ENCODE peak calls at places on chromosomes 13 and 19, in six cellular contexts. O is breast epithelium, M is suprapubic skin, N is transverse colon, Q is HCT116, J is upper lobe of left lung. L is an unnamed sample. For H3K9me3 and H3K27me3, the result is how much of the 10 kb centered on the place peaks cover.

GRCh38 chr13:46297338-46297737 is 85.6 kb downstream of the LRRC63 start:
- DNase-seq in O (no peak), M (no peak), N (no peak), Q (no peak), J (no peak), L (no peak)

GRCh38 chr13:105035092-105035491 is 1500.4 kb downstream of the EFNB2 start:
- DNase-seq in O (no peak), M (no peak), N (no peak), Q (no peak), J (no peak), L (no peak)

GRCh38 chr19:4657835-4658234 is 12.3 kb downstream of the MYDGF start:
- DNase-seq in O (no peak), M (no peak), N (no peak), Q (no peak), J (no peak), L (no peak)

GRCh38 chr13:60326273-60326672 is 70.7 kb upstream of the TDRD3 start:
- DNase-seq in O (no peak), M (no peak), N (no peak), Q (no peak), J (no peak), L (no peak)

GRCh38 chr19:33207903-33208302 is 13.8 kb downstream of the LRP3 start:
- DNase-seq in O (no peak), M (no peak), N (no peak), Q (no peak), J (no peak), L (no peak)

GRCh38 chr19:277581-278165 is 13.5 kb downstream of the PLPP2 start:
- DNase-seq in O (no peak), M (no peak), N (no peak), Q (no peak), J (no peak), L (no peak)

GRCh38 chr13:35964764-35965163 is 166.4 kb downstream of the DCLK1 start:
- DNase-seq in O (no peak), M (no peak), N (no peak), Q (no peak), J (no peak), L (no peak)

GRCh38 chr19:38395381-38396127 is 7.1 kb downstream of the SPRED3 start:
- DNase-seq in O (no peak), M (no peak), N (no peak), Q (no peak), J (no peak), L (no peak)

GRCh38 chr13:36418022-36418805 is 14.1 kb upstream of the CCNA1 start:
- DNase-seq in O (no peak), M (no peak), N (no peak), Q (no peak), J (no peak), L (no peak)

GRCh38 chr19:756232-756631 is 5.3 kb downstream of the MISP start:
- DNase-seq in O (no peak), M (no peak), N (peak), Q (peak), J (no peak), L (no peak)

GRCh38 chr13:79686441-79686840 is 205.5 kb downstream of the NDFIP2 start:
- DNase-seq in O (no peak), M (no peak), N (no peak), Q (no peak), J (no peak), L (no peak)

GRCh38 chr19:42508892-42509444 is 19.3 kb downstream of the CEACAM1 start:
- DNase-seq in O (no peak), M (no peak), N (no peak), Q (no peak), J (no peak), L (no peak)

GRCh38 chr13:74136089-74136658 is 2.0 kb upstream of the KLF12 start:
- DNase-seq in O (no peak), M (peak), N (peak), Q (no peak), J (no peak), L (no peak)

GRCh38 chr13:26579580-26579979 is 22.1 kb downstream of the WASF3 start:
- DNase-seq in O (no peak), M (no peak), N (no peak), Q (no peak), J (no peak), L (no peak)

GRCh38 chr13:26050568-26051230 is 1.1 kb downstream of the SHISA2 start:
- DNase-seq in O (no peak), M (no peak), N (no peak), Q (no peak), J (peak), L (no peak)

GRCh38 chr19:4493104-4493928 is 21.2 kb downstream of the HDGFL2 start:
- DNase-seq in O (no peak), M (no peak), N (no peak), Q (no peak), J (no peak), L (no peak)

GRCh38 chr13:51246411-51247298 is 24.5 kb downstream of the FAM124A start:
- DNase-seq in O (peak), M (no peak), N (peak), Q (no peak), J (no peak), L (no peak)

GRCh38 chr13:90545070-90545840 is 802.2 kb upstream of the MIR17HG start:
- DNase-seq in O (no peak), M (no peak), N (no peak), Q (no peak), J (no peak), L (no peak)

GRCh38 chr13:110044521-110045200 is 258.3 kb upstream of the IRS2 start:
- DNase-seq in O (no peak), M (no peak), N (no peak), Q (no peak), J (no peak), L (no peak)

GRCh38 chr13:90686438-90686837 is 661.0 kb upstream of the MIR17HG start:
- DNase-seq in O (no peak), M (no peak), N (no peak), Q (no peak), J (no peak), L (no peak)

GRCh38 chr13:51731759-51732158 is 72.2 kb downstream of the DHRS12 start:
- DNase-seq in O (no peak), M (no peak), N (no peak), Q (no peak), J (no peak), L (no peak)

GRCh38 chr13:99003851-99004471 is 26.1 kb upstream of the DOCK9 start:
- DNase-seq in O (no peak), M (no peak), N (no peak), Q (no peak), J (no peak), L (no peak)

GRCh38 chr19:12676384-12676792 is 5.3 kb downstream of the DHPS start:
- DNase-seq in O (peak), M (peak), N (peak), Q (peak), J (peak), L (peak)

GRCh38 chr13:96629331-96629730 is 364.9 kb downstream of the OXGR1 start:
- DNase-seq in O (no peak), M (no peak), N (no peak), Q (no peak), J (no peak), L (no peak)

GRCh38 chr13:59750860-59751259 is 412.9 kb downstream of the DIAPH3 start:
- DNase-seq in O (no peak), M (no peak), N (no peak), Q (no peak), J (no peak), L (no peak)

GRCh38 chr13:28179974-28180373 is 41.6 kb downstream of the PAN3 start:
- DNase-seq in O (no peak), M (no peak), N (no peak), Q (no peak), J (no peak), L (no peak)

GRCh38 chr13:38735655-38736440 is 49.0 kb downstream of the FREM2 start:
- DNase-seq in O (no peak), M (no peak), N (no peak), Q (no peak), J (no peak), L (no peak)

GRCh38 chr13:29767006-29767405 is 83.4 kb downstream of the UBL3 start:
- DNase-seq in O (no peak), M (no peak), N (no peak), Q (no peak), J (no peak), L (no peak)

GRCh38 chr19:12789098-12789903 is 2.0 kb upstream of the JUNB start:
- DNase-seq in O (no peak), M (peak), N (no peak), Q (no peak), J (no peak), L (no peak)

GRCh38 chr19:7763696-7764095 is 653 bp downstream of the CLEC4M start:
- DNase-seq in O (no peak), M (no peak), N (no peak), Q (no peak), J (no peak), L (no peak)

DNA sequence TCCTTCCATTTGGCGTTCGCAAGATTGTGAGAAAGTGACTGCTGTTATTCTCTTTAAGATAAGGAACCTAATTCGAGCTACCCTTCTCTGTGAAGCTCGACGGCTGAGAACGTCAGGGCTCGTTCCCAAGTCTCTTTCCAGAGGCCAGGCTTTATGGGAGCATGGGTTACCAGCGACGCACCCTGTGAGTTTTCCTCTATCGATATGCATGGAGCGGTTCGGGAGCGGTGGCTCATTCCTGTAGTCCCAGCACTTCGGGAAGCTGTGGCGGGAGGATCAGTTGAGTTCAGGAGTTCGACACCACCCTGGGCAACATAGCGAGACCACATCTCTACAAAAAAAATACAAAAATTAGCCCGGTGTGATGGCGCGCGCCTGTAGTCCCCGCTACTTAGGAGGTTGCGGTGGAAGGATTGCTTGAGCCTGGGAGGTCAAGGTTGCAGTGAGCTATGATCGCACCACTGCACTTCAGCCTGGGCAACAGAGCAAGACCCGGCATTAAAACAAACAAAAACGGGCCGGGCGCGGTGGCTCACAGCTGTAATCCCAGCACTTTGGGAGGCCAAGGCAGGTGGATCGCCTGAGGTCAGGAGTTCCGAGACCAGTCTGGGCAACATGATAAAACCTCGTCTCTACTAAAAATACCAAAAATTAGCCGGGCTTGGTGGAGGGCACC is 671 bp upstream of the ZNF606 start:
- DNase-seq in O (no peak), M (no peak), N (no peak), Q (no peak), J (no peak), L (no peak)
- H3K9me3 ChIP-seq in O (half or more), M (under half), N (under half), Q (under half), J (half or more), L (half or more)

GRCh38 chr19:18417250-18418033 is 1.8 kb upstream of the SSBP4 start:
- DNase-seq in O (no peak), M (peak), N (peak), Q (no peak), J (peak), L (no peak)
- TF ChIP-seq POLR2AphosphoS5 in O (no peak), M (no peak), N (no peak), Q (peak), J (peak), L (no peak)

GRCh38 chr19:2291185-2291751 is 9.3 kb upstream of the PEAK3 start:
- DNase-seq in O (no peak), M (no peak), N (no peak), Q (no peak), J (no peak), L (no peak)
- H3K27me3 ChIP-seq in O (under half), M (half or more), N (half or more), Q (under half), J (under half), L (under half)

GRCh38 chr19:57398868-57399267 is 9.2 kb downstream of the ZNF548 start:
- DNase-seq in O (no peak), M (no peak), N (no peak), Q (no peak), J (no peak), L (no peak)
- H3K9me3 ChIP-seq in O (half or more), M (under half), N (under half), Q (under half), J (half or more), L (half or more)

GRCh38 chr19:47296036-47296435 is 13.6 kb upstream of the C5AR1 start:
- DNase-seq in O (peak), M (peak), N (peak), Q (peak), J (peak), L (peak)
- TF ChIP-seq POLR2AphosphoS5 in O (no peak), M (no peak), N (no peak), Q (no peak), J (no peak), L (no peak)

GRCh38 chr19:49165865-49166301 is 8.3 kb downstream of the TRPM4 start:
- DNase-seq in O (no peak), M (no peak), N (peak), Q (no peak), J (no peak), L (no peak)

GRCh38 chr19:49161987-49162386 is 4.4 kb downstream of the TRPM4 start:
- DNase-seq in O (peak), M (no peak), N (no peak), Q (no peak), J (no peak), L (no peak)

GRCh38 chr19:49167857-49168409 is 10.3 kb downstream of the TRPM4 start:
- DNase-seq in O (no peak), M (no peak), N (peak), Q (no peak), J (no peak), L (no peak)

GRCh38 chr19:49168421-49168820 is 10.8 kb downstream of the TRPM4 start:
- DNase-seq in O (no peak), M (no peak), N (peak), Q (no peak), J (no peak), L (no peak)

GRCh38 chr19:49165111-49165750 is 7.6 kb downstream of the TRPM4 start:
- DNase-seq in O (peak), M (no peak), N (peak), Q (no peak), J (peak), L (no peak)
- H3K27me3 ChIP-seq in O (under half), M (under half), N (under half), Q (under half), J (under half), L (under half)

GRCh38 chr19:17554968-17555479 is 425 bp upstream of the COLGALT1 start:
- DNase-seq in O (no peak), M (no peak), N (no peak), Q (no peak), J (no peak), L (peak)

GRCh38 chr19:17555480-17555928 is at the start of gene COLGALT1:
- DNase-seq in O (peak), M (peak), N (peak), Q (peak), J (peak), L (peak)

GRCh38 chr19:17556995-17557394 is 1.5 kb downstream of the COLGALT1 start:
- DNase-seq in O (no peak), M (no peak), N (no peak), Q (no peak), J (no peak), L (no peak)

GRCh38 chr19:17557461-17557860 is 2.0 kb downstream of the COLGALT1 start:
- DNase-seq in O (no peak), M (no peak), N (no peak), Q (no peak), J (peak), L (no peak)

GRCh38 chr19:17555929-17556813 is 722 bp downstream of the COLGALT1 start:
- DNase-seq in O (no peak), M (peak), N (peak), Q (no peak), J (peak), L (no peak)
- H3K9me3 ChIP-seq in O (under half), M (under half), N (under half), Q (under half), J (under half), L (under half)

DNA sequence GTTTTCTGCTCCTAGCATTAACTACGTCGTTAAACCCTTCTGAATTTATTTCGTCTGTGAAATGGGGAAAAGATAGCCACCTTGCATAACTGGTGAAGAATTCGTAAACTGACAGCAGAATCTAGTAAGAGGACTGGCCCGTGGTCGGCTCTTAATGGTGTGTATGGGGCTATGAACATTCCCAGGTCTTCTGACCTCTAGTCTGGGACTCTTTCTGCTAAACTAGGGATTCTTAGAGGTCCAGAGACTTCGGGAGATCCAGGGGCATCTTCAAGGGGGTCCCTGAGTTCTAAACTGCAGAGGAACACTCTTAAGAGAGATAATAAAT is 231.1 kb upstream of the SERP2 start:
- DNase-seq in O (no peak), M (no peak), N (no peak), Q (no peak), J (no peak), L (no peak)
- TF ChIP-seq POLR2AphosphoS5 in O (no peak), M (no peak), N (no peak), Q (no peak), J (no peak), L (no peak)

DNA sequence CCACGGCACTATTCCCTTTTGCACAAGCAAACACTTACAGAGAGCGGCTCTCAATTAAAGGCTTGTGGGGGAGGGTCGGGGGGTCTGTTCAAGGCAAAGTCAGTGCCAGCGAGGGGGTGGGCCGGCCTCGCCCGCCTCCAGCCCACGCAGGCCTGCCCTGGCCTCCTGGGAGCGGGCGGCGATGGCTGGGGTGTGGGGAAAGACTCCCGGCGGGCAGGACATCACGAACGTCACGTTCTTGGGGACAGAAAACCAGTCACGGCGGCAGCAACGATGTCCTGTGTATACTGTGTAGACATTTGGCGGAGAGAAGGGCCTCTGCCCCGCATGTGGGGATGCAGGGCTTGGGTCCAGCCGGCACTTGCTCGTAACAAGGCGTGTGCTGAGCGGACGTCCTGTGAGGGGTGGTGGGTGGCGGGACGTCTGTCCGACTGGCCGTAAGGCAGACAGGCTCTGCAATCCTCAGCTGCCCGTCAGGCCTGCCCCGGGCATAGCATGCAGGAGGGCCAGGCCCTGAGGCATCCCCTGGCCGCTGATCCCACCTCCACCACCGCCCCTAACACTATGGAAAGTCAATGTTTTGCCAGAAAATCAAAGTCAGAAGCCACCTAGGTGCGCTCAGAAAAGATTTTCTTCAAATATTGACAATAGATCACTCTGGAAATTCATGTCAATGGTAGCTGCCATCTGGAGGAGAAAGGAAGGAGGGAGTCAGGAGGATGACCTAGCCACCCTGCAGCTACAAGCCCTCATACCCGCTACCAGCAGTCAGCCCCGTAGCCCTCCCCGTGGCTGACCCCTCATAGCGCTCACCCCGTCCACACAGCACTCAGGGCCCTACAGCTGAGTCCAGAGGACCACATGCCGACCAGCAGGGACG is 5.8 kb upstream of the EPHX3 start:
- DNase-seq in O (no peak), M (no peak), N (no peak), Q (no peak), J (no peak), L (no peak)
- H3K27me3 ChIP-seq in O (under half), M (under half), N (under half), Q (under half), J (under half), L (under half)

L was measured in Panc1.